ENCODE peak calls at places on chromosomes 2 and 18, in five cellular contexts. One of them, this sample, is unnamed.

GRCh38 chr2:85744771-85745601 is 8.8 kb upstream of the ATOH8 start:
- DNase-seq in fibroblast of mammary gland: peak; percentile 100
- DNase-seq in left ventricle myocardium inferior: peak; percentile 65
- DNase-seq in fibroblast of lung: peak; percentile 70
- DNase-seq in psoas muscle: peak; percentile 72
- DNase-seq in this sample: no peak

GRCh38 chr2:99942948-99943347 is 199.4 kb downstream of the AFF3 start:
- DNase-seq in fibroblast of mammary gland: no peak
- DNase-seq in left ventricle myocardium inferior: no peak
- DNase-seq in fibroblast of lung: no peak
- DNase-seq in psoas muscle: no peak
- DNase-seq in this sample: no peak

GRCh38 chr2:233756429-233757081 is 3.5 kb upstream of the UGT1A1 start:
- DNase-seq in fibroblast of mammary gland: no peak
- DNase-seq in left ventricle myocardium inferior: no peak
- DNase-seq in fibroblast of lung: no peak
- DNase-seq in psoas muscle: no peak
- DNase-seq in this sample: no peak

GRCh38 chr2:5236308-5236707 is 455.9 kb upstream of the SOX11 start:
- DNase-seq in fibroblast of mammary gland: no peak
- DNase-seq in left ventricle myocardium inferior: no peak
- DNase-seq in fibroblast of lung: no peak
- DNase-seq in psoas muscle: no peak
- DNase-seq in this sample: no peak

GRCh38 chr2:166972418-166972817 is 84.1 kb downstream of the XIRP2 start:
- DNase-seq in fibroblast of mammary gland: no peak
- DNase-seq in left ventricle myocardium inferior: no peak
- DNase-seq in fibroblast of lung: peak; percentile 19
- DNase-seq in psoas muscle: no peak
- DNase-seq in this sample: no peak

GRCh38 chr18:2909431-2910140 is 62.8 kb downstream of the EMILIN2 start:
- DNase-seq in fibroblast of mammary gland: no peak
- DNase-seq in left ventricle myocardium inferior: no peak
- DNase-seq in fibroblast of lung: no peak
- DNase-seq in psoas muscle: no peak
- DNase-seq in this sample: no peak

GRCh38 chr2:177127821-177128220 is 84.8 kb upstream of the HNRNPA3 start:
- DNase-seq in fibroblast of mammary gland: no peak
- DNase-seq in left ventricle myocardium inferior: no peak
- DNase-seq in fibroblast of lung: no peak
- DNase-seq in psoas muscle: no peak
- DNase-seq in this sample: no peak

GRCh38 chr2:170013802-170014551 is 164.0 kb upstream of the MYO3B start:
- DNase-seq in fibroblast of mammary gland: no peak
- DNase-seq in left ventricle myocardium inferior: no peak
- DNase-seq in fibroblast of lung: peak; percentile 35
- DNase-seq in psoas muscle: no peak
- DNase-seq in this sample: no peak

GRCh38 chr18:70295633-70296188 is 6.9 kb downstream of the SOCS6 start:
- DNase-seq in fibroblast of mammary gland: peak; percentile 43
- DNase-seq in left ventricle myocardium inferior: no peak
- DNase-seq in fibroblast of lung: no peak
- DNase-seq in psoas muscle: no peak
- DNase-seq in this sample: no peak

GRCh38 chr2:105636109-105636740 is 108.5 kb upstream of the NCK2 start:
- DNase-seq in fibroblast of mammary gland: no peak
- DNase-seq in left ventricle myocardium inferior: no peak
- DNase-seq in fibroblast of lung: no peak
- DNase-seq in psoas muscle: no peak
- DNase-seq in this sample: no peak

GRCh38 chr18:56645415-56646016 is 5.6 kb upstream of the WDR7 start:
- DNase-seq in fibroblast of mammary gland: no peak
- DNase-seq in left ventricle myocardium inferior: no peak
- DNase-seq in fibroblast of lung: no peak
- DNase-seq in psoas muscle: no peak
- DNase-seq in this sample: no peak

GRCh38 chr2:207952564-207953345 is 72.6 kb downstream of the PLEKHM3 start:
- DNase-seq in fibroblast of mammary gland: no peak
- DNase-seq in left ventricle myocardium inferior: no peak
- DNase-seq in fibroblast of lung: no peak
- DNase-seq in psoas muscle: no peak
- DNase-seq in this sample: no peak
- TF ChIP-seq CTCF in fibroblast of mammary gland: no peak
- TF ChIP-seq CTCF in left ventricle myocardium inferior: no peak
- TF ChIP-seq CTCF in fibroblast of lung: no peak
- TF ChIP-seq CTCF in psoas muscle: no peak
- TF ChIP-seq CTCF in this sample: no peak

GRCh38 chr2:216327447-216327846 is 44.8 kb downstream of the MARCHF4 start:
- DNase-seq in fibroblast of mammary gland: no peak
- DNase-seq in left ventricle myocardium inferior: no peak
- DNase-seq in fibroblast of lung: no peak
- DNase-seq in psoas muscle: no peak
- DNase-seq in this sample: no peak

DNA sequence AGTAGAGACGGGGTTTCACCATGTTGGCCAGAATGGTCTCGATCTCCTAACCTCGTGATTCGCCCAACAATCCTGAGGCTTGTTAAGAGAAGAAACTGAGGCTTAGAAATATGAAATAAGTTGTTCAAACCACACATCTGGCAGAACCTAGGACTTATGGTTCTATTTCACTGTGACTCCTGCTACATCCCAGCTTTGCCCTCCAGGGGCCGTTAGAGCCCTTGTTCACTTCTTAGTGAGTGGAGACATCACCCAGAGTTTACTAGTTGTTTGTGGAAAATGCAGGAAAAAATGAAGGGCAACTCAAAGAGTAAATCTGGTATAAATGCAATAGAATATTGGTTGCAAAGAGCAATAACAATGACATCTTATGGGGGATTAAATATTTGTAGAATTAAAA is 43.9 kb downstream of the MARCHF4 start:
- DNase-seq in fibroblast of mammary gland: peak; percentile 48
- DNase-seq in left ventricle myocardium inferior: no peak
- DNase-seq in fibroblast of lung: no peak
- DNase-seq in psoas muscle: no peak
- DNase-seq in this sample: no peak
- TF ChIP-seq CTCF in fibroblast of mammary gland: peak; percentile 62
- TF ChIP-seq CTCF in left ventricle myocardium inferior: no peak
- TF ChIP-seq CTCF in fibroblast of lung: peak; percentile 58
- TF ChIP-seq CTCF in psoas muscle: no peak
- TF ChIP-seq CTCF in this sample: peak; percentile 25

GRCh38 chr2:162318280-162319222 is at the start of gene IFIH1:
- DNase-seq in fibroblast of mammary gland: peak; percentile 86
- DNase-seq in left ventricle myocardium inferior: peak; percentile 78
- DNase-seq in fibroblast of lung: peak; percentile 89
- DNase-seq in psoas muscle: peak; percentile 67
- DNase-seq in this sample: peak; percentile 85
- TF ChIP-seq CTCF in fibroblast of mammary gland: peak; percentile 36
- TF ChIP-seq CTCF in left ventricle myocardium inferior: peak; percentile 43
- TF ChIP-seq CTCF in fibroblast of lung: peak; percentile 56
- TF ChIP-seq CTCF in psoas muscle: peak; percentile 28
- TF ChIP-seq CTCF in this sample: peak; percentile 57

GRCh38 chr2:20476481-20476880 is 29.6 kb downstream of the RHOB start:
- DNase-seq in fibroblast of mammary gland: no peak
- DNase-seq in left ventricle myocardium inferior: no peak
- DNase-seq in fibroblast of lung: no peak
- DNase-seq in psoas muscle: no peak
- DNase-seq in this sample: no peak
- TF ChIP-seq CTCF in fibroblast of mammary gland: no peak
- TF ChIP-seq CTCF in left ventricle myocardium inferior: no peak
- TF ChIP-seq CTCF in fibroblast of lung: no peak
- TF ChIP-seq CTCF in psoas muscle: no peak
- TF ChIP-seq CTCF in this sample: no peak

GRCh38 chr2:237735762-237736161 is 62.8 kb upstream of the RBM44 start:
- DNase-seq in fibroblast of mammary gland: no peak
- DNase-seq in left ventricle myocardium inferior: no peak
- DNase-seq in fibroblast of lung: no peak
- DNase-seq in psoas muscle: no peak
- DNase-seq in this sample: no peak
- TF ChIP-seq CTCF in fibroblast of mammary gland: no peak
- TF ChIP-seq CTCF in left ventricle myocardium inferior: peak; percentile 19
- TF ChIP-seq CTCF in fibroblast of lung: no peak
- TF ChIP-seq CTCF in psoas muscle: no peak
- TF ChIP-seq CTCF in this sample: no peak

DNA sequence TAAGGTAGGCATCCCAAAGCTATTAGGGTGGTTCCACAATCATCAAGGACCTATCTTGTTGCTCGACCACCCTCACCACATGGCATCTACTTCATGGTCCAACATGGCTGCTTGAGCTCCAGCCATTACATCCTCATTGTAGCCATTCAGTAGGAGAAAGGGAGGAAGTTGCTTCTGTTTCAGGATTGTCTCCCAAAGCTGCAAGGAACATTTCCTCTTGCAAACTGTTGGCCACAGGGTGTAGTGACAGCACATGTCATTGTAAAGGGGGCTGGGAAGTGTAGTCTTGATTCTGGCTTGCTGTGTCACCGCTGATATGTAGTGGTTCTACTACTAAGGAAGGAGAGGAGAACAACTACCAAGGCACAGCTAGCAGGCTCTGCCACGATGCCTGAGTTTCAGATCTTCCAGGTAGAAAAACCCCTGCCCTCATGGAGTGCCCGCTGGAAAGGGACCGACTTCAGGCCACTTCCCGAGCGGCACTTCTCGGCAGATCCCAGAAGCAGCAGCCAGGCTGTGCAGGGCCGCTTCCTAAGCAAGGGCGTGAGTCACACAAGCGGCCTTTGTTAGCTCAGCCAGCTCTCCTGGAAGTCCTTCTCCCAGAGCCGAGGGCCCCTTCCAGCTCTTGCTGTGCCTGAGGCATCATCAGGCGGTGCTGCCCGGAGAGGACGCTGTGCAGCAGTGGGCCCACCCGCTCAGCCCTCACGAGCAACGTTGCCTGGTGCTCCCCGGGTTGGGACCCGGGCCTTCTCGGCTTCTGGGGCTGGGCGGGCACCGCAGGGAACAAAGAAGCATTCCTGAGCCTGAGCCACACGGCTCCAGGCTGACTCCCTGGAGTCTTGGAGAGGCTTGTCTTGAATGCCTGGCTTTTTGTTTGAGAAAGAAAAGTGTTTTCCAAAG is 58.2 kb downstream of the HS6ST1 start:
- DNase-seq in fibroblast of mammary gland: peak; percentile 88
- DNase-seq in left ventricle myocardium inferior: no peak
- DNase-seq in fibroblast of lung: peak; percentile 94
- DNase-seq in psoas muscle: peak; percentile 68
- DNase-seq in this sample: peak; percentile 81
- TF ChIP-seq CTCF in fibroblast of mammary gland: peak; percentile 43
- TF ChIP-seq CTCF in left ventricle myocardium inferior: peak; percentile 34
- TF ChIP-seq CTCF in fibroblast of lung: peak; percentile 20
- TF ChIP-seq CTCF in psoas muscle: no peak
- TF ChIP-seq CTCF in this sample: peak; percentile 37

DNA sequence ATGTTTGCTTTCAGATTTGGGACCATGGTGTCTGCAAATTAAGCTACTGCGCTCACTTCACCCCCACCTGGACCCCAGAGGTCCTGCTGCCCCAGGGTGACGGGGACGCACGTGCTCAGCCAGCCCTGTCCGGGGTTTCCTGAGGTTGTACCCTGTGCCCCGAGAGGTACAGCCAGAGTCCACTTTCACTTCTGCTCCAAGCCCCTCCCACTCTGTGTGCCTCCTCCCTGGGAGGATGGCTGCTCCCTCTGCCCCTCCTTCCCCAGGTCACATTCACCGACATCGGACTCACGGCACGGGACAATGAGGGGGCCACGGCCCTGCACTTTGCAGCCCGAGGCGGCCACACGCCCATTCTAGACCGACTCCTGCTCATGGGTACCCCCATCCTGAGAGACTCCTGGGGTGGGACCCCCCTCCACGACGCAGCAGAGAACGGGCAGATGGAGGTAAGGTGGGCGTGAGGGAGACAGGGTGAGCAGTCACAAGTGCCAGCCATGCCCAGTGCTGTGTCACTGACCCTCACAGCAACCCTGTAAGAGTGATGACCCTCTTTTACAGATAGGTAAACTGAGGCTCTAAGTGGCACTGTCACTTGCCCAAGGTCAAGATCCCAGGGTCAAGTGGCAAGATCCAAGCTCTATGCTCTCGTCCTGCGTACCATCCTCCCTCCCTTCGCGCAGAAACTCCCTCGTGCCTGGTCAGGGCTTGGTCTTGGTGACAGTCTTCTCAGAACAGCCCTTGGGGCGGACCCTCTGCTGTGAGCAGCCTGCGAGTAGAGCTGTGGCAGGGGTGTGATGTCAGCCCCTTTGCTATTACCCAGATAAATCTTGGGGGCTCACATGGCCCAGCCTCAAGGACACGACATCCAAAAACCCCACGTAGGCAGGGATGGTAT is 7.6 kb downstream of the ESPNL start:
- DNase-seq in fibroblast of mammary gland: no peak
- DNase-seq in left ventricle myocardium inferior: no peak
- DNase-seq in fibroblast of lung: no peak
- DNase-seq in psoas muscle: peak; percentile 9
- DNase-seq in this sample: no peak
- TF ChIP-seq CTCF in fibroblast of mammary gland: no peak
- TF ChIP-seq CTCF in left ventricle myocardium inferior: no peak
- TF ChIP-seq CTCF in fibroblast of lung: no peak
- TF ChIP-seq CTCF in psoas muscle: no peak
- TF ChIP-seq CTCF in this sample: no peak